ENCODE peak calls at places on chromosomes 3 and 15, in five cellular contexts. U, Z, E, V and C are unnamed samples.

GRCh38 chr15:82663186-82663600 is 16.0 kb upstream of the CPEB1 start:
- DNase-seq in V (peak), U (peak), Z (no peak), E (no peak), C (peak)

GRCh38 chr15:33067456-33067855 is 127.1 kb downstream of the FMN1 start:
- DNase-seq in E (no peak), U (peak), Z (no peak), V (no peak), C (peak)

GRCh38 chr15:72554471-72555425 is 80.6 kb downstream of the ARIH1 start:
- DNase-seq in Z (no peak), U (peak), E (no peak), V (no peak), C (peak)

GRCh38 chr15:25501828-25502446 is 63.1 kb upstream of the UBE3A start:
- DNase-seq in Z (no peak), U (peak), E (no peak), V (peak), C (no peak)

GRCh38 chr3:28575100-28575747 is 226.6 kb upstream of the AZI2 start:
- DNase-seq in E (peak), U (no peak), Z (no peak), V (peak), C (peak)

GRCh38 chr3:196057663-196058356 is 24.1 kb downstream of the TFRC start:
- DNase-seq in Z (no peak), E (no peak), U (no peak), V (no peak), C (no peak)

GRCh38 chr3:146732325-146732724 is 127.2 kb upstream of the PLSCR5 start:
- DNase-seq in Z (no peak), U (no peak), V (no peak), E (no peak), C (no peak)

GRCh38 chr15:62619105-62619504 is 423.4 kb upstream of the TPM1 start:
- DNase-seq in V (no peak), U (no peak), E (no peak), Z (no peak), C (no peak)

GRCh38 chr15:41928637-41929620 is 35.1 kb upstream of the SPTBN5 start:
- DNase-seq in E (no peak), Z (no peak), U (peak), V (no peak), C (no peak)

GRCh38 chr15:89442671-89443307 is 53.6 kb downstream of the RHCG start:
- DNase-seq in E (no peak), Z (no peak), V (peak), U (peak), C (peak)

GRCh38 chr3:81249540-81250029 is 511.9 kb downstream of the GBE1 start:
- DNase-seq in U (peak), V (no peak), Z (no peak), E (no peak), C (peak)

GRCh38 chr3:195224156-195224979 is 46.6 kb downstream of the XXYLT1 start:
- DNase-seq in U (no peak), E (no peak), V (no peak), Z (peak), C (no peak)

GRCh38 chr3:186588619-186589018 is 18.1 kb downstream of the DNAJB11 start:
- DNase-seq in Z (no peak), V (no peak), U (peak), E (no peak), C (peak)

GRCh38 chr3:129461022-129461421 is 21.0 kb downstream of the IFT122 start:
- DNase-seq in U (peak), E (no peak), Z (no peak), V (no peak), C (peak)

GRCh38 chr3:74426571-74426970 is 187.9 kb downstream of the CNTN3 start:
- DNase-seq in Z (no peak), U (no peak), E (no peak), V (no peak), C (no peak)

GRCh38 chr3:38122712-38123290 is 14.1 kb downstream of the ACAA1 start:
- DNase-seq in Z (no peak), V (no peak), E (no peak), U (no peak), C (no peak)

GRCh38 chr3:151379083-151379734 is 5.3 kb downstream of the P2RY12 start:
- DNase-seq in U (peak), Z (no peak), E (no peak), V (peak), C (peak)

GRCh38 chr3:46719735-46720271 is 2.1 kb upstream of the PRSS50 start:
- DNase-seq in V (peak), Z (no peak), U (no peak), E (no peak), C (no peak)

GRCh38 chr3:184727357-184728060 is 15.6 kb upstream of the MAGEF1 start:
- DNase-seq in U (peak), Z (no peak), E (peak), V (peak), C (peak)

GRCh38 chr3:180092889-180093288 is 56.2 kb upstream of the PEX5L start:
- DNase-seq in E (no peak), Z (no peak), V (no peak), U (no peak), C (no peak)

GRCh38 chr3:148763921-148764320 is 63.7 kb upstream of the CPB1 start:
- DNase-seq in V (no peak), Z (no peak), U (no peak), E (no peak), C (no peak)

GRCh38 chr3:196736670-196737374 is 2.8 kb upstream of the PAK2 start:
- DNase-seq in E (no peak), V (no peak), Z (no peak), U (no peak), C (no peak)

GRCh38 chr15:41950505-41950904 is 21.9 kb downstream of the EHD4 start:
- DNase-seq in Z (no peak), E (no peak), U (no peak), V (no peak), C (no peak)

GRCh38 chr3:5523125-5523524 is 335.6 kb downstream of the EDEM1 start:
- DNase-seq in V (no peak), Z (no peak), E (no peak), U (no peak), C (no peak)

GRCh38 chr3:183650554-183650953 is 15.1 kb downstream of the KLHL24 start:
- DNase-seq in V (no peak), U (no peak), Z (no peak), E (no peak), C (no peak)

GRCh38 chr15:62392411-62392810 is 227.3 kb upstream of the C2CD4B start:
- DNase-seq in E (no peak), U (no peak), Z (no peak), V (peak), C (no peak)

GRCh38 chr3:104596551-104596950 is 770.2 kb upstream of the ALCAM start:
- DNase-seq in V (peak), Z (no peak), U (peak), E (peak), C (peak)

GRCh38 chr3:142319094-142319493 is 93.7 kb upstream of the GK5 start:
- DNase-seq in U (peak), E (no peak), Z (no peak), V (no peak), C (peak)

GRCh38 chr3:140540262-140540661 is 137.6 kb upstream of the TRIM42 start:
- DNase-seq in V (no peak), E (no peak), U (no peak), Z (no peak), C (no peak)

GRCh38 chr15:77013786-77014136 is 18.8 kb downstream of the PSTPIP1 start:
- DNase-seq in V (no peak), E (no peak), U (peak), Z (no peak), C (peak)

GRCh38 chr3:141915016-141915415 is 38.6 kb downstream of the ATP1B3 start:
- DNase-seq in E (no peak), Z (no peak), V (no peak), U (no peak), C (no peak)

GRCh38 chr3:45635475-45636256 is 41.1 kb downstream of the LIMD1 start:
- DNase-seq in U (peak), Z (no peak), V (peak), E (no peak), C (peak)

GRCh38 chr3:179037361-179037760 is 34.2 kb downstream of the ZMAT3 start:
- DNase-seq in V (peak), E (peak), U (no peak), Z (peak), C (peak)

GRCh38 chr15:98853593-98854420 is 153.8 kb downstream of the PGPEP1L start:
- DNase-seq in V (no peak), E (no peak), Z (no peak), U (peak), C (peak)

GRCh38 chr15:70111203-70112017 is 13.7 kb upstream of the TLE3 start:
- DNase-seq in E (peak), V (peak), Z (no peak), U (peak), C (peak)

DNA sequence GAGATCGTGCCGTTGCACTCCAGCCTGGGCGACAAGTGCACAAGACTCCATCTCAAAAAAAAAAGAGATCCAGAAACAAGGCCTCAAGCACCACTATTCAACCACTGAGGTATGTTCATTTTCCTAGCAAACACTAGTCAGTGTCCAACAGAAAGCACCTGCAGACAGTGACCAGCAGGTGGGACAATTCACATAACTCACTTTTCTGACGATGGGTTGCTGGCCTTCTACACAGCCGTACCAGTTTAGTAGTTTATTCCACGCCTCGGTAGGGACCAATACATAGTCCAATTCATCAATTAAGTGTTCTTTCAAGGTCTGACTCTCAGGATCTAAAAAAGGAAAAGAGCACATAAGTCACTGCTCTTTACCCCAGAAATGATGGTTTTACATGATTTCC is 12.4 kb downstream of the USP4 start:
- DNase-seq in U (peak), V (no peak), E (no peak), Z (no peak), C (peak)
- TF ChIP-seq CTCF in U (peak), V (peak), E (no peak), Z (no peak), C (no peak)

GRCh38 chr3:123447749-123448502 is 964 bp downstream of the ADCY5 start:
- DNase-seq in E (no peak), U (no peak), V (peak), Z (no peak), C (no peak)
- TF ChIP-seq CTCF in E (no peak), U (no peak), V (peak), Z (no peak), C (no peak)

GRCh38 chr15:29925227-29926082 is 103.2 kb upstream of the TJP1 start:
- DNase-seq in E (peak), U (peak), V (peak), Z (no peak), C (peak)

GRCh38 chr15:29921130-29921601 is 98.9 kb upstream of the TJP1 start:
- DNase-seq in U (peak), V (peak), Z (no peak), E (no peak), C (no peak)

GRCh38 chr15:29924750-29925149 is 102.5 kb upstream of the TJP1 start:
- DNase-seq in V (peak), U (peak), E (no peak), Z (no peak), C (no peak)

GRCh38 chr15:29922191-29922590 is 99.9 kb upstream of the TJP1 start:
- DNase-seq in Z (no peak), U (no peak), E (no peak), V (no peak), C (no peak)

GRCh38 chr15:29926083-29926388 is 103.8 kb upstream of the TJP1 start:
- DNase-seq in Z (no peak), V (no peak), E (no peak), U (no peak), C (no peak)
- TF ChIP-seq CTCF in Z (peak), V (no peak), E (no peak), U (peak), C (no peak)

DNA sequence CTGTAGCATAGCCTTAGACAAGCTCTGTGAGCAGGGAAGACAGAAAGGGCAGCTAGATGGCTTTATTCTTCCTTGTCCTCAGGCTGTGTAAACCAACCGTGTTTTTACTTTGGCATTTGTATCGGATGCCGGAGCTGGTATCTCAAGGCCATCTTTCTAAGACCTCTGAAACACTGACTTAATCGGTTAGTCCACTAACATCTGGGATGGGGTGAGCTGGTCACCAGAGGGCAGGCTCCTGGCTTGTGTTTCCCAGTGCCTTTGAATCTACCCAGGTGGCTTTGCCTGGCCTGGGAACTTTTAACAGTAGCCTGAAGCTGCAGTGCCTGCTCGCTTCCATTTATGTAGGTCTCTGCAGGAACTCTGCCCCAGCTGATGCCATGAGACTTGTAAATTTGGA is 252.7 kb downstream of the NR1D2 start:
- DNase-seq in E (no peak), V (peak), U (peak), Z (no peak), C (no peak)
- TF ChIP-seq CTCF in E (no peak), V (peak), U (peak), Z (no peak), C (no peak)

GRCh38 chr3:86702381-86702958 is 288.5 kb downstream of the VGLL3 start:
- DNase-seq in V (no peak), U (peak), E (no peak), Z (no peak), C (peak)
- TF ChIP-seq CTCF in V (peak), U (peak), E (no peak), Z (no peak), C (peak)

GRCh38 chr15:58344164-58345070 is 87.4 kb upstream of the LIPC start:
- DNase-seq in V (no peak), U (peak), Z (no peak), E (no peak), C (no peak)

GRCh38 chr15:58342508-58342907 is 89.3 kb upstream of the LIPC start:
- DNase-seq in U (no peak), E (no peak), V (no peak), Z (no peak), C (no peak)

GRCh38 chr15:58352026-58352929 is 79.5 kb upstream of the LIPC start:
- DNase-seq in U (no peak), Z (no peak), E (no peak), V (no peak), C (no peak)

GRCh38 chr15:58346361-58346760 is 85.4 kb upstream of the LIPC start:
- DNase-seq in Z (no peak), V (no peak), E (peak), U (peak), C (peak)

GRCh38 chr15:58348095-58348812 is 83.5 kb upstream of the LIPC start:
- DNase-seq in Z (no peak), V (no peak), U (peak), E (no peak), C (no peak)
- TF ChIP-seq CTCF in Z (no peak), V (no peak), U (no peak), E (no peak), C (no peak)

GRCh38 chr15:63985221-63986184 is 60.8 kb downstream of the DAPK2 start:
- DNase-seq in Z (peak), E (no peak), U (no peak), V (no peak), C (no peak)
- TF ChIP-seq CTCF in Z (no peak), E (no peak), U (no peak), V (no peak), C (no peak)

DNA sequence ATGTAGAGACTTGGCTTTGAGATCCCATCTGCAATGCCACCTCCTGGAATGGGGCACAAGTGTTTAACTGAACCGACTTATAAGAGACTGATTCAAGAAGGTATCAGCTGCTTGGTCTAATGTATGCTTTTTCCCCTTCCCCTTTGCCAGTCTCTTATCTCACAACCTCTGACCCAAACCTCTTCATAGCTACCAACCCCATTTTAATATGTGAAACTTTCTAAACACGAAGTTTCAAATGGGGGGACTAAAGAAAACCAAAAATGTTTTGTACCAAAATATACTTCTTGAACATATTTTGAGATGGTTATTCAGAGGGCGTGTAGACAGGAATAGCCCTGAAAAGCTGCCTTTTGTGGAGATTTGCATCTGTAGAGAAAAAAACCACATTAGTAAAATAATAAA is 73.1 kb downstream of the OXSM start:
- DNase-seq in V (no peak), Z (no peak), E (no peak), U (no peak), C (no peak)
- TF ChIP-seq CTCF in V (no peak), Z (no peak), E (no peak), U (no peak), C (no peak)